ENCODE peak calls at places on chromosome 16, in seven cellular contexts. N, S, Y, U, J, P and E are unnamed samples.

GRCh38 chr16:72979974-72980373 is 68.0 kb downstream of the ZFHX3 start:
- DNase-seq in N (no peak), Y (no peak), P (no peak), J (no peak), S (no peak), U (no peak), E (no peak)

GRCh38 chr16:50153648-50154368 is 702 bp downstream of the TENT4B start:
- DNase-seq in P (peak; percentile 35), Y (no peak), N (peak; percentile 37), S (peak; percentile 24), U (peak; percentile 44), J (no peak), E (peak; percentile 55)

GRCh38 chr16:27298132-27298531 is 15.6 kb upstream of the IL4R start:
- DNase-seq in N (no peak), U (no peak), Y (no peak), J (no peak), S (no peak), P (no peak), E (no peak)

GRCh38 chr16:69109486-69110270 is 4.2 kb downstream of the HAS3 start:
- DNase-seq in Y (no peak), S (no peak), J (no peak), U (no peak), N (no peak), P (no peak), E (peak; percentile 20)

GRCh38 chr16:48608871-48609452 is 1.0 kb downstream of the N4BP1 start:
- DNase-seq in J (no peak), N (no peak), U (peak; percentile 57), P (no peak), S (no peak), Y (no peak), E (no peak)

GRCh38 chr16:457732-458400 is 32.4 kb downstream of the RAB11FIP3 start:
- DNase-seq in Y (peak; percentile 44), J (no peak), U (peak; percentile 43), S (peak; percentile 22), N (peak; percentile 47), P (peak; percentile 61), E (peak; percentile 65)

GRCh38 chr16:67679935-67680897 is 13.6 kb downstream of the C16orf86 start:
- DNase-seq in S (no peak), J (no peak), Y (no peak), U (no peak), N (no peak), P (no peak), E (no peak)

GRCh38 chr16:81796585-81797346 is 17.7 kb downstream of the PLCG2 start:
- DNase-seq in N (no peak), Y (no peak), J (no peak), U (no peak), P (no peak), S (no peak), E (no peak)

GRCh38 chr16:239948-240277 is 5.3 kb downstream of the FAM234A start:
- DNase-seq in U (no peak), P (no peak), J (peak; percentile 39), Y (peak; percentile 59), N (no peak), S (no peak), E (no peak)

GRCh38 chr16:11620243-11621003 is 33.7 kb upstream of the LITAF start:
- DNase-seq in P (no peak), U (no peak), S (no peak), N (no peak), Y (no peak), J (no peak), E (no peak)

GRCh38 chr16:12157510-12158093 is 181.1 kb downstream of the SNX29 start:
- DNase-seq in S (no peak), J (peak; percentile 23), U (no peak), N (no peak), P (peak; percentile 39), Y (peak; percentile 17), E (no peak)

GRCh38 chr16:57196276-57196675 is 10.1 kb downstream of the RSPRY1 start:
- DNase-seq in J (no peak), P (no peak), N (no peak), S (no peak), Y (no peak), U (no peak), E (no peak)

GRCh38 chr16:52535076-52535475 is 11.9 kb downstream of the TOX3 start:
- DNase-seq in P (no peak), J (no peak), U (no peak), S (no peak), N (no peak), Y (no peak), E (no peak)

GRCh38 chr16:65658339-65659275 is 536.7 kb upstream of the CDH11 start:
- DNase-seq in P (peak; percentile 13), J (no peak), Y (peak; percentile 68), N (no peak), U (peak; percentile 81), S (no peak), E (no peak)

GRCh38 chr16:66979011-66979717 is 9.2 kb upstream of the CES4A start:
- DNase-seq in U (no peak), S (peak; percentile 40), P (no peak), J (no peak), N (no peak), Y (no peak), E (no peak)

GRCh38 chr16:51524555-51525373 is 373.7 kb upstream of the SALL1 start:
- DNase-seq in P (no peak), Y (peak; percentile 53), N (no peak), S (no peak), U (no peak), J (no peak), E (no peak)

GRCh38 chr16:29645699-29646187 is 17.3 kb upstream of the SPN start:
- DNase-seq in Y (no peak), U (peak; percentile 35), P (peak; percentile 65), J (peak; percentile 89), N (no peak), S (no peak), E (no peak)

GRCh38 chr16:85971877-85972638 is 73.1 kb downstream of the IRF8 start:
- DNase-seq in N (no peak), Y (no peak), J (no peak), U (no peak), P (no peak), S (no peak), E (no peak)

GRCh38 chr16:62041401-62041800 is 5.2 kb upstream of the CDH8 start:
- DNase-seq in U (no peak), S (no peak), N (peak; percentile 73), Y (peak; percentile 3), J (peak; percentile 40), P (peak; percentile 79), E (peak; percentile 54)

GRCh38 chr16:16025214-16025968 is 76.0 kb downstream of the ABCC1 start:
- DNase-seq in Y (peak; percentile 76), S (peak; percentile 19), N (no peak), J (no peak), P (no peak), U (no peak), E (no peak)

GRCh38 chr16:67431077-67431804 is at the start of gene HSD11B2:
- DNase-seq in U (peak; percentile 79), N (peak; percentile 77), S (no peak), Y (peak; percentile 43), J (no peak), P (peak; percentile 83), E (no peak)

GRCh38 chr16:89586218-89586617 is 10.7 kb downstream of the CPNE7 start:
- DNase-seq in N (no peak), S (no peak), Y (no peak), J (no peak), U (no peak), P (no peak), E (no peak)

GRCh38 chr16:75000481-75001081 is 1.8 kb downstream of the ZNRF1 start:
- DNase-seq in N (peak; percentile 29), P (no peak), S (no peak), Y (no peak), J (no peak), U (peak; percentile 35), E (no peak)
- TF ChIP-seq CTCF in N (no peak), P (no peak), S (no peak), Y (no peak), J (no peak), U (no peak), E (no peak)

DNA sequence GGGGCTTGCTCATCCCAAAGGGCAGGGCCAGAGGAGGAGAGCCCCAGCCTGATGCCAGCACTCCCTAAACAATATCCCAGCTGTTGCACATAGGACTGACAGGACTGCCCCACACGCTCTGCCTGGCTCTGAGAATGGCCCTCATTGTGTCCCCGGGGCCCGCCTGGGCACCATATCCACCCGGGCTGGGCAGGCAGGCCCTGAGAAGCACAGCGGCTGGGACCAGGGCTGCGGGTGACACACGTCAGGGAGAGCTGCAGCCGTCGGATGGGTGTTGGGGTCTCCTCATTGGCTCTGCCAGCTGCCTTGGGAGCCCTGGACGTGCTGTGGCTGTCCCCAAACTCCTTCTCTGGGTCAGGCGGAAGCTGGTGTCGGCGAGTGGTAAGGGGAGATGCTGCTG is 4.2 kb downstream of the BCAR1 start:
- DNase-seq in N (no peak), P (no peak), J (no peak), S (no peak), U (no peak), Y (no peak), E (peak; percentile 85)
- H3K4me3 ChIP-seq in N (no peak overlapping the region), P (no peak overlapping the region), J (no peak overlapping the region), S (no peak overlapping the region), U (no peak overlapping the region), Y (no peak overlapping the region), E (peak overlapping the region; percentile 9)

GRCh38 chr16:3459401-3460090 is 16.1 kb downstream of the NAA60 start:
- DNase-seq in N (peak; percentile 41), U (no peak), J (no peak), Y (no peak), S (no peak), P (peak; percentile 87), E (no peak)

GRCh38 chr16:3458278-3458851 is 14.9 kb downstream of the NAA60 start:
- DNase-seq in J (no peak), U (no peak), P (peak; percentile 79), N (peak; percentile 46), Y (peak; percentile 48), S (no peak), E (no peak)

GRCh38 chr16:3458852-3459361 is 15.4 kb downstream of the NAA60 start:
- DNase-seq in Y (peak; percentile 67), S (no peak), P (no peak), J (peak; percentile 94), U (no peak), N (peak; percentile 14), E (no peak)

GRCh38 chr16:3456374-3456773 is 12.9 kb downstream of the NAA60 start:
- DNase-seq in U (no peak), S (peak; percentile 31), Y (no peak), N (no peak), P (no peak), J (no peak), E (no peak)

GRCh38 chr16:3457434-3458252 is 14.2 kb downstream of the NAA60 start:
- DNase-seq in P (peak; percentile 94), S (peak; percentile 87), J (peak; percentile 78), U (peak; percentile 95), N (peak; percentile 95), Y (peak; percentile 90), E (peak; percentile 83)
- TF ChIP-seq CTCF in P (no peak), S (peak; percentile 54), J (peak; percentile 41), U (peak; percentile 46), N (peak; percentile 43), Y (peak; percentile 45), E (peak; percentile 60)

DNA sequence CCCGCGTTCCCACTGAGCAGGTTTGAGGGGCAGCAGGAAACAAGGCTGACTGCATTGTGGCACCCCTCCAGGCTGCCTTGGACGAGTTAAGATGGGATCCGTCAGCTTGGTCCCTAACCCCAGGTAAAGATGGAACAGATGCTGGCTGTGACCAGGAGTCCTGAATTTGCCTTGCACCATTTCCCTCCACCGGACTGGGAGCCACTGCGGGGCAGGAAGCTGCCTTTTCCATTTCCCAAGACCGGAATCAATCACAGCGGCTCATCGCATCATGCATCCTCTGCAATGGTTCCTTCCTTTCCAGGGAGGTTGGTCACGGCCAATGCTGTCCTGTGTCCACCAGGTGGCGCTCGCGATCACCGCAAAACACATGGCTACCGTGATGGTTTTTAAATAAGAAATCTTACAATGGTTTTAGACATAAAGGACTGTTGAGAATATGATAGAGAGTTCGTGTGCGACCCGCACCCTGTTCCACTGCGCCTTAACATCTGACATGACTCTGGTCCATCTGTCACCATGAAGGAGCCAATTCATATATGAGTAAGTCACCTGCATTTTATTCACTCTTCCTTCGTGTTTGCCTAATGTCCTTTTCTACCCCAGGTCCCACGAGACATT is 6.8 kb upstream of the MEAK7 start:
- DNase-seq in J (peak; percentile 68), Y (peak; percentile 86), N (peak; percentile 79), P (peak; percentile 90), U (peak; percentile 81), S (peak; percentile 83), E (peak; percentile 73)
- H3K4me3 ChIP-seq in J (no peak overlapping the region), Y (no peak overlapping the region), N (no peak overlapping the region), P (peak overlapping the region; percentile 13), U (peak overlapping the region; percentile 48), S (no peak overlapping the region), E (peak overlapping the region; percentile 38)